ENCODE peak calls at places on chromosomes 13 and 19, in four cellular contexts. One of them, this sample, is unnamed.

GRCh38 chr13:114161644-114162532 is 17.2 kb upstream of the CFAP97D2 start:
- DNase-seq in pancreas: no peak
- DNase-seq in SHP77: peak; percentile 64
- DNase-seq in GM13976: no peak
- DNase-seq in this sample: peak; percentile 68

GRCh38 chr19:55080915-55081772 is 5.5 kb downstream of the EPS8L1 start:
- DNase-seq in pancreas: peak; percentile 84
- DNase-seq in SHP77: peak; percentile 45
- DNase-seq in GM13976: peak; percentile 98
- DNase-seq in this sample: peak; percentile 86

GRCh38 chr19:39381910-39382611 is 8.8 kb downstream of the PAF1 start:
- DNase-seq in pancreas: no peak
- DNase-seq in SHP77: no peak
- DNase-seq in GM13976: no peak
- DNase-seq in this sample: no peak

GRCh38 chr13:49690990-49691886 is at the start of gene EBPL:
- DNase-seq in pancreas: peak; percentile 96
- DNase-seq in SHP77: peak; percentile 85
- DNase-seq in GM13976: peak; percentile 97
- DNase-seq in this sample: peak; percentile 95

GRCh38 chr19:45023048-45023447 is 15.8 kb upstream of the CLASRP start:
- DNase-seq in pancreas: no peak
- DNase-seq in SHP77: no peak
- DNase-seq in GM13976: no peak
- DNase-seq in this sample: no peak

GRCh38 chr13:48939728-48940127 is 36.0 kb upstream of the FNDC3A start:
- DNase-seq in pancreas: no peak
- DNase-seq in SHP77: no peak
- DNase-seq in GM13976: no peak
- DNase-seq in this sample: no peak

GRCh38 chr19:37933965-37934364 is 27.0 kb downstream of the SIPA1L3 start:
- DNase-seq in pancreas: no peak
- DNase-seq in SHP77: peak; percentile 34
- DNase-seq in GM13976: no peak
- DNase-seq in this sample: no peak

GRCh38 chr13:20988909-20989735 is 72.3 kb downstream of the LATS2 start:
- DNase-seq in pancreas: no peak
- DNase-seq in SHP77: no peak
- DNase-seq in GM13976: no peak
- DNase-seq in this sample: no peak

GRCh38 chr13:38670627-38671026 is 16.2 kb upstream of the FREM2 start:
- DNase-seq in pancreas: no peak
- DNase-seq in SHP77: no peak
- DNase-seq in GM13976: no peak
- DNase-seq in this sample: no peak

GRCh38 chr19:57830071-57830602 is at the start of gene ZNF587B:
- DNase-seq in pancreas: peak; percentile 65
- DNase-seq in SHP77: no peak
- DNase-seq in GM13976: no peak
- DNase-seq in this sample: no peak

GRCh38 chr19:13839193-13839937 is 37.6 kb upstream of the NANOS3 start:
- DNase-seq in pancreas: peak; percentile 77
- DNase-seq in SHP77: peak; percentile 82
- DNase-seq in GM13976: peak; percentile 91
- DNase-seq in this sample: peak; percentile 91

GRCh38 chr13:75263741-75264407 is 218.1 kb downstream of the TBC1D4 start:
- DNase-seq in pancreas: no peak
- DNase-seq in SHP77: no peak
- DNase-seq in GM13976: no peak
- DNase-seq in this sample: no peak

GRCh38 chr19:16771618-16772017 is 52.0 kb downstream of the NWD1 start:
- DNase-seq in pancreas: peak; percentile 59
- DNase-seq in SHP77: peak; percentile 75
- DNase-seq in GM13976: peak; percentile 81
- DNase-seq in this sample: peak; percentile 77

GRCh38 chr13:73943965-73944233 is 190.3 kb downstream of the KLF12 start:
- DNase-seq in pancreas: no peak
- DNase-seq in SHP77: no peak
- DNase-seq in GM13976: no peak
- DNase-seq in this sample: no peak

GRCh38 chr13:29847501-29847983 is 2.9 kb downstream of the UBL3 start:
- DNase-seq in pancreas: no peak
- DNase-seq in SHP77: no peak
- DNase-seq in GM13976: no peak
- DNase-seq in this sample: no peak

GRCh38 chr19:35153701-35154534 is 617 bp upstream of the FXYD5 start:
- DNase-seq in pancreas: no peak
- DNase-seq in SHP77: no peak
- DNase-seq in GM13976: peak; percentile 81
- DNase-seq in this sample: no peak